ENCODE peak calls at places on chromosomes 2 and 18, in nine cellular contexts. B is mesendoderm; O is CD4-positive, alpha-beta memory T cell; W is heart left ventricle; V is ascending aorta; A is GM23338; F is upper lobe of left lung; N is RWPE1; I is right lobe of liver. Y is an unnamed sample.

GRCh38 chr2:106537711-106538275 is 50.6 kb downstream of the CD8B2 start:
- DNase-seq in V (no peak), A (no peak), B (no peak), W (no peak), N (no peak), I (no peak), F (peak), O (no peak), Y (no peak)

GRCh38 chr2:141641462-141641861 is 489.4 kb downstream of the LRP1B start:
- DNase-seq in B (no peak), F (no peak), V (no peak), O (no peak), N (peak), W (no peak), I (no peak), A (no peak), Y (no peak)

GRCh38 chr2:120672526-120673204 is 63.0 kb upstream of the GLI2 start:
- DNase-seq in B (no peak), F (no peak), V (no peak), W (no peak), N (no peak), I (peak), O (no peak), A (no peak), Y (no peak)

GRCh38 chr2:96402591-96402990 is 67.0 kb downstream of the NCAPH start:
- DNase-seq in W (no peak), B (no peak), I (no peak), N (no peak), A (no peak), O (no peak), V (no peak), F (no peak), Y (no peak)

GRCh38 chr2:145752091-145752806 is 1232.3 kb upstream of the ZEB2 start:
- DNase-seq in F (peak), W (peak), N (peak), B (peak), A (peak), V (no peak), I (no peak), O (no peak), Y (no peak)

GRCh38 chr2:70959851-70960832 is 18.3 kb upstream of the ANKRD53 start:
- DNase-seq in F (peak), I (peak), W (no peak), V (no peak), B (no peak), N (no peak), A (peak), O (no peak), Y (no peak)

GRCh38 chr2:18559941-18560796 is at the start of gene RDH14:
- DNase-seq in V (peak), O (peak), B (peak), I (peak), N (peak), F (peak), A (peak), W (peak), Y (peak)

GRCh38 chr2:227439214-227439613 is 32.7 kb upstream of the AGFG1 start:
- DNase-seq in I (no peak), N (no peak), V (no peak), W (no peak), O (no peak), F (no peak), A (no peak), B (no peak), Y (no peak)

GRCh38 chr2:25362564-25363145 is 20.9 kb upstream of the DNMT3A start:
- DNase-seq in V (no peak), O (peak), W (peak), N (no peak), I (no peak), F (peak), A (peak), B (no peak), Y (no peak)

GRCh38 chr2:5969301-5969700 is 277.1 kb downstream of the SOX11 start:
- DNase-seq in F (no peak), O (no peak), A (no peak), V (no peak), B (no peak), I (no peak), N (no peak), W (no peak), Y (no peak)

GRCh38 chr2:85435986-85436835 is 17.7 kb downstream of the SH2D6 start:
- DNase-seq in B (peak), A (peak), V (no peak), W (no peak), F (no peak), N (no peak), O (no peak), I (no peak), Y (no peak)

GRCh38 chr18:34867520-34867919 is 157.4 kb downstream of the DTNA start:
- DNase-seq in W (no peak), B (peak), O (no peak), I (no peak), F (no peak), A (peak), V (no peak), N (no peak), Y (no peak)

GRCh38 chr2:58484629-58485028 is 243.5 kb upstream of the FANCL start:
- DNase-seq in W (no peak), V (no peak), O (no peak), N (no peak), I (no peak), A (no peak), B (no peak), F (no peak), Y (no peak)

GRCh38 chr18:58117685-58118403 is 73.8 kb downstream of the NEDD4L start:
- DNase-seq in O (no peak), W (no peak), F (peak), B (no peak), V (no peak), A (no peak), I (peak), N (peak), Y (peak)

GRCh38 chr18:23277399-23277798 is 142.1 kb downstream of the CABLES1 start:
- DNase-seq in A (no peak), W (no peak), V (no peak), B (no peak), F (no peak), O (no peak), N (no peak), I (no peak), Y (no peak)

GRCh38 chr2:3493610-3493997 is 25.7 kb downstream of the ADI1 start:
- DNase-seq in W (peak), I (peak), A (peak), N (no peak), F (no peak), B (peak), O (no peak), V (no peak), Y (no peak)

GRCh38 chr2:224611938-224612337 is 26.8 kb upstream of the CUL3 start:
- DNase-seq in W (no peak), F (no peak), N (no peak), B (peak), V (no peak), A (peak), I (no peak), O (no peak), Y (no peak)

GRCh38 chr2:43210125-43210466 is 16.3 kb downstream of the ZFP36L2 start:
- DNase-seq in I (no peak), O (peak), B (no peak), N (no peak), V (no peak), W (no peak), F (no peak), A (no peak), Y (no peak)

GRCh38 chr2:121777699-121778058 is 22.2 kb downstream of the TSN start:
- DNase-seq in F (no peak), I (no peak), O (no peak), V (no peak), A (no peak), W (no peak), B (no peak), N (peak), Y (peak)

GRCh38 chr18:78323453-78324230 is 656.0 kb upstream of the SALL3 start:
- DNase-seq in A (no peak), F (no peak), W (no peak), I (no peak), O (no peak), B (no peak), N (no peak), V (no peak), Y (no peak)

GRCh38 chr2:127187081-127187775 is 32.9 kb downstream of the CYP27C1 start:
- DNase-seq in W (no peak), V (no peak), O (no peak), B (no peak), I (no peak), F (no peak), N (no peak), A (no peak), Y (no peak)

GRCh38 chr18:61475931-61476330 is 142.7 kb downstream of the CDH20 start:
- DNase-seq in A (no peak), V (no peak), I (no peak), N (no peak), F (no peak), B (no peak), W (no peak), O (no peak), Y (no peak)

GRCh38 chr2:8761529-8762164 is 75.8 kb downstream of the KIDINS220 start:
- DNase-seq in F (no peak), W (no peak), I (no peak), O (no peak), A (peak), V (no peak), B (peak), N (peak), Y (no peak)

GRCh38 chr2:47179325-47179724 is 24.2 kb upstream of the STPG4 start:
- DNase-seq in W (no peak), V (no peak), B (peak), A (no peak), I (no peak), N (no peak), O (no peak), F (no peak), Y (no peak)

GRCh38 chr2:57181315-57182038 is 865.1 kb upstream of the VRK2 start:
- DNase-seq in B (no peak), N (peak), A (no peak), W (no peak), O (no peak), V (no peak), I (no peak), F (no peak), Y (no peak)

GRCh38 chr2:128202791-128203190 is 111.8 kb downstream of the UGGT1 start:
- DNase-seq in B (no peak), A (no peak), O (no peak), I (no peak), N (no peak), F (no peak), V (no peak), W (no peak), Y (no peak)

GRCh38 chr2:205725059-205725458 is 42.8 kb downstream of the NRP2 start:
- DNase-seq in I (no peak), F (no peak), W (no peak), N (no peak), A (no peak), B (no peak), V (no peak), O (no peak), Y (no peak)

GRCh38 chr2:19848952-19849351 is 52.8 kb downstream of the TTC32 start:
- DNase-seq in F (no peak), I (no peak), B (no peak), V (no peak), A (no peak), N (no peak), O (no peak), W (no peak), Y (no peak)

GRCh38 chr18:3107740-3108151 is 94.8 kb upstream of the LPIN2 start:
- DNase-seq in O (no peak), W (no peak), F (no peak), V (no peak), N (no peak), A (no peak), B (no peak), I (no peak), Y (no peak)

GRCh38 chr2:234406085-234406484 is 90.8 kb downstream of the ARL4C start:
- DNase-seq in O (no peak), N (no peak), W (no peak), A (no peak), I (no peak), F (no peak), V (no peak), B (no peak), Y (no peak)

GRCh38 chr2:25692143-25692542 is 18.8 kb upstream of the DTNB start:
- DNase-seq in W (no peak), O (no peak), F (no peak), I (no peak), V (no peak), A (peak), N (no peak), B (peak), Y (no peak)

GRCh38 chr2:161123531-161124030 is 36.6 kb upstream of the TANK start:
- DNase-seq in I (no peak), F (no peak), W (no peak), V (no peak), O (no peak), N (peak), B (no peak), A (no peak), Y (peak)

GRCh38 chr18:59918320-59918755 is 18.5 kb downstream of the PMAIP1 start:
- DNase-seq in I (peak), V (no peak), O (no peak), F (peak), A (no peak), N (peak), W (peak), B (peak), Y (peak)

GRCh38 chr2:129587426-129588064 is 391.9 kb upstream of the RAB6C start:
- DNase-seq in A (peak), W (no peak), F (no peak), B (peak), I (no peak), O (no peak), V (no peak), N (no peak), Y (no peak)

GRCh38 chr18:48733854-48734253 is 195.0 kb downstream of the CTIF start:
- DNase-seq in N (no peak), W (peak), I (no peak), V (no peak), F (no peak), B (no peak), O (no peak), A (no peak), Y (no peak)

GRCh38 chr2:230330725-230331124 is 3.7 kb downstream of the SP140L start:
- DNase-seq in B (no peak), I (no peak), V (no peak), W (no peak), A (no peak), N (no peak), F (no peak), O (no peak), Y (no peak)

GRCh38 chr2:190947711-190948251 is 66.2 kb downstream of the STAT1 start:
- DNase-seq in W (no peak), A (peak), O (no peak), N (peak), I (no peak), V (no peak), F (no peak), B (peak), Y (no peak)

GRCh38 chr18:44651453-44651852 is 29.2 kb upstream of the SETBP1 start:
- DNase-seq in I (no peak), B (peak), A (peak), V (no peak), O (no peak), W (no peak), N (peak), F (no peak), Y (no peak)

GRCh38 chr18:9971313-9971920 is 57.6 kb downstream of the VAPA start:
- DNase-seq in A (peak), O (peak), F (peak), W (peak), V (no peak), B (peak), I (peak), N (peak), Y (no peak)

GRCh38 chr2:69768789-69769188 is 26.9 kb downstream of the ANXA4 start:
- DNase-seq in N (no peak), F (no peak), V (no peak), I (no peak), B (no peak), W (no peak), A (no peak), O (no peak), Y (no peak)
- H3K27ac ChIP-seq in N (no peak), F (peak), V (no peak), I (no peak), B (no peak), W (no peak), A (no peak), O (no peak), Y (peak)

GRCh38 chr2:144547512-144547911 is 27.6 kb upstream of the ZEB2 start:
- DNase-seq in B (no peak), I (no peak), A (no peak), V (no peak), N (no peak), O (no peak), F (no peak), W (no peak), Y (no peak)
- H3K27ac ChIP-seq in B (no peak), I (no peak), A (no peak), V (no peak), N (no peak), O (no peak), F (no peak), W (no peak), Y (no peak)

DNA sequence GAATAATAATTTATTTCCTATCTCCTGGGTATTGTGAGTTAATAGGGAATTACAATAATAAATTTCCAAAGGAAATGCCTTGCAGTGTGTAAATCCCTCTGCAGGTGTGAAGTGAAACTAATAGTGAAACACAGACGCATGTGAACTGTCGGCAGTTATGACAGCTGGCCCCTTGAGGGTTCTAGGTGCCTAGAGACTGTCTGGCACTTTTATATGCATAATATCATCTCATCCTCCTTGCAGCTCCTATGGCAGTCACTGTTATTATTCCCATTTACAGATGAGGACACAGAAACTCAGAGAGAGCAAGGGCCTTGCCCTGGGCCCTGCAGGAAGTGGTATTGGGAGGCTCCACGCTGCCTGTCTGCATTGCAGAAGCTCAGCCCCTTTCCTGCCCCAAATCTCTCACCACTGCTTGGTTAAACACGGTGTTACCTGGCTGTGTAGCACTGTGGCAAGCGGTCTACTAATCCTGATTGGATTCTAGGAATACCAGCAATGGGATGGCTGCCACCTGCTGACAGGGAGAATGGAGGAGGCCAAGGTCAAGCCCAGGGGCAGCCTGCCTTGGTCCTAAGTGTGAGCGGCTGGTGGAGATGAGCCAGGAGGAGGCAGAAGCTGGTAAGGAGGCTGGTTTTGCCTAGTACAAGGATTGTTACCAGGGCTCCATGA is 32.8 kb upstream of the ACKR3 start:
- DNase-seq in N (no peak), O (peak), F (no peak), V (no peak), W (no peak), A (no peak), I (no peak), B (peak), Y (no peak)
- H3K27ac ChIP-seq in N (no peak), O (peak), F (no peak), V (no peak), W (no peak), A (no peak), I (no peak), B (no peak), Y (no peak)

GRCh38 chr2:23349508-23349907 is 35.5 kb upstream of the KLHL29 start:
- DNase-seq in B (no peak), F (no peak), A (no peak), O (no peak), N (no peak), I (no peak), W (no peak), V (no peak), Y (no peak)
- H3K27ac ChIP-seq in B (no peak), F (no peak), A (no peak), O (no peak), N (no peak), I (no peak), W (no peak), V (no peak), Y (no peak)

DNA sequence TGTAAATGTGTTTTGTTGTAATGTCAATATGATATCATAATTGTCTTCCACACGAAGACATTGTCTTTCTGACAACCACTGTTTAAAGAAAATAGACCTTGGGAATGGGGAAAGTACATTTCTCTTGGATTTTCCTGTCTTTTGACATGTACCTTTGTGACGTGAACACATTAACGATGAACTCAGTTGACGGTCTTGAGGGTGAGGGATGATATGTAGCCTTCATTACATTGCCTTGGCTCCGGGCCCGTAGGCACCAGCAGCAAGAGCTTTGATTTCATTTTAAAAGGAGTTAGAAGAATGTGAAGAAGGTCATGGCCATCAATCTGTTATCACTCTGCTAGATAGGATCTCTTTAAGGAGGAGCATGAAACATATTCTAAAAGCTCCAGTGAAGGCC is 80.9 kb downstream of the LYPD6B start:
- DNase-seq in B (no peak), V (no peak), F (no peak), N (no peak), O (no peak), I (no peak), W (no peak), A (no peak), Y (no peak)
- H3K27ac ChIP-seq in B (no peak), V (no peak), F (no peak), N (no peak), O (no peak), I (no peak), W (no peak), A (no peak), Y (no peak)

DNA sequence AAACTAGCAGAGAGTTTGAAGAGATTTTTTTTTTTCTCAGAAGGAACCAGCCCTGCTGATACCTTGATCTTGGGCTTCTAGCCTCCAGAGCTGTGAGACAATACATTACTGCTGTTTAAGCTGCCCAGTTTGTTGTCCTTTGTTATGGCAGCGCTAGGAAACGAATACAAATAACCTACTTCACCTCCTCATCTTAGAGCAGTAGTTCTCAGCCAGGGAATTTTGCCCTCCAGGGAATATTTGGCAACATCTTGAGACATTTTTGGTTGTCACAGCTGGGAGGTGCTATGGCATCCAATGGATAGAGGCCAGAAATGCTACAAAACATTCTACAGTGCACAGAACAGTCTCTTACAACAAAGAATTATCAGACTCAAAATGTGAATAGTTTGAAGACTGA is 43.9 kb upstream of the BCL11A start:
- DNase-seq in V (no peak), W (no peak), F (no peak), N (no peak), A (no peak), B (peak), I (no peak), O (no peak), Y (no peak)
- H3K27ac ChIP-seq in V (no peak), W (no peak), F (no peak), N (no peak), A (no peak), B (no peak), I (no peak), O (no peak), Y (no peak)